ENCODE peak calls at places on chromosomes 12 and 14, in five cellular contexts. Q is NCI-H2171 treated with DMSO at 0.1 percent for 48 hours, N is NCI-H2227 treated with DMSO at 0.1 percent for 48 hours, A is H4, J is HS-5. B is an unnamed sample.
A peak's percentile ranks its signal among the peaks of the same experiment; 100 is the strongest.

GRCh38 chr12:131098178-131098981 is 144.7 kb downstream of the ADGRD1 start:
- DNase-seq in Q (no peak), N (no peak), A (no peak), J (no peak), B (no peak)

GRCh38 chr12:116233669-116234068 is 43.8 kb downstream of the MED13L start:
- DNase-seq in Q (no peak), N (no peak), A (no peak), J (no peak), B (no peak)

GRCh38 chr12:57208946-57209282 is 7.7 kb upstream of the NXPH4 start:
- DNase-seq in Q (no peak), N (no peak), A (no peak), J (no peak), B (no peak)

GRCh38 chr12:52054838-52055741 is 3.8 kb downstream of the NR4A1 start:
- DNase-seq in Q (no peak), N (no peak), A (no peak), J (no peak), B (no peak)

GRCh38 chr14:105084741-105085571 is 19.7 kb upstream of the GPR132 start:
- DNase-seq in Q (no peak), N (no peak), A (no peak), J (no peak), B (no peak)

GRCh38 chr12:75479963-75480461 is 543 bp upstream of the GLIPR1 start:
- DNase-seq in Q (no peak), N (no peak), A (peak; percentile 51), J (no peak), B (peak; percentile 9)

GRCh38 chr12:101925352-101925751 is 48.0 kb downstream of the DRAM1 start:
- DNase-seq in Q (no peak), N (no peak), A (peak; percentile 94), J (peak; percentile 92), B (no peak)

GRCh38 chr14:96997996-96998395 is 200.8 kb downstream of the VRK1 start:
- DNase-seq in Q (no peak), N (no peak), A (no peak), J (no peak), B (no peak)

GRCh38 chr14:21248739-21249411 is 20.4 kb downstream of the HNRNPC start:
- DNase-seq in Q (no peak), N (no peak), A (no peak), J (no peak), B (no peak)

GRCh38 chr14:58298880-58299664 is 717 bp downstream of the ARID4A start:
- DNase-seq in Q (peak; percentile 54), N (no peak), A (no peak), J (no peak), B (peak; percentile 64)

GRCh38 chr12:116450406-116450910 is 108.7 kb upstream of the MAP1LC3B2 start:
- DNase-seq in Q (no peak), N (no peak), A (no peak), J (no peak), B (no peak)

GRCh38 chr14:69768873-69769272 is 1.9 kb downstream of the SRSF5 start:
- DNase-seq in Q (no peak), N (no peak), A (no peak), J (no peak), B (no peak)

GRCh38 chr12:27822076-27822712 is 42.2 kb upstream of the MANSC4 start:
- DNase-seq in Q (no peak), N (no peak), A (peak; percentile 23), J (peak; percentile 88), B (no peak)

GRCh38 chr14:56379956-56380355 is 199.6 kb upstream of the TMEM260 start:
- DNase-seq in Q (peak; percentile 7), N (no peak), A (no peak), J (no peak), B (no peak)

GRCh38 chr12:129550353-129550752 is 353.5 kb downstream of the TMEM132D start:
- DNase-seq in Q (no peak), N (no peak), A (no peak), J (no peak), B (no peak)

GRCh38 chr14:22903742-22904087 is 15.2 kb downstream of the RBM23 start:
- DNase-seq in Q (no peak), N (no peak), A (no peak), J (no peak), B (no peak)

GRCh38 chr14:39376671-39377403 is 55.4 kb downstream of the FBXO33 start:
- DNase-seq in Q (no peak), N (no peak), A (peak; percentile 11), J (peak; percentile 31), B (no peak)

GRCh38 chr14:55851301-55851700 is 266.9 kb upstream of the PELI2 start:
- DNase-seq in Q (no peak), N (no peak), A (no peak), J (no peak), B (no peak)

GRCh38 chr14:89251066-89251465 is 166.0 kb downstream of the FOXN3 start:
- DNase-seq in Q (no peak), N (no peak), A (no peak), J (no peak), B (no peak)

GRCh38 chr14:32473476-32473875 is 144.4 kb downstream of the AKAP6 start:
- DNase-seq in Q (peak; percentile 18), N (no peak), A (peak; percentile 11), J (no peak), B (peak; percentile 89)

GRCh38 chr12:132720606-132721005 is 10.0 kb downstream of the PGAM5 start:
- DNase-seq in Q (no peak), N (no peak), A (no peak), J (no peak), B (no peak)

GRCh38 chr12:3044141-3044630 is 33.0 kb upstream of the TSPAN9 start:
- DNase-seq in Q (no peak), N (no peak), A (no peak), J (no peak), B (no peak)

GRCh38 chr14:103091041-103091882 is 3.3 kb upstream of the EXOC3L4 start:
- DNase-seq in Q (peak; percentile 50), N (no peak), A (peak; percentile 24), J (no peak), B (peak; percentile 72)

GRCh38 chr12:27610380-27610779 is 85.9 kb upstream of the REP15 start:
- DNase-seq in Q (no peak), N (no peak), A (no peak), J (no peak), B (peak; percentile 58)

GRCh38 chr12:121582583-121583333 is 1.9 kb upstream of the KDM2B start:
- DNase-seq in Q (no peak), N (no peak), A (no peak), J (peak; percentile 49), B (peak; percentile 70)

GRCh38 chr14:78950654-78951053 is 780.5 kb downstream of the NRXN3 start:
- DNase-seq in Q (no peak), N (no peak), A (no peak), J (no peak), B (no peak)

GRCh38 chr12:103697912-103698751 is 111.1 kb downstream of the STAB2 start:
- DNase-seq in Q (no peak), N (no peak), A (no peak), J (no peak), B (no peak)

GRCh38 chr12:76883151-76883550 is 4.3 kb upstream of the CSRP2 start:
- DNase-seq in Q (no peak), N (no peak), A (no peak), J (peak; percentile 72), B (peak; percentile 36)

GRCh38 chr12:49451468-49452259 is 84.4 kb downstream of the SPATS2 start:
- DNase-seq in Q (no peak), N (no peak), A (no peak), J (no peak), B (no peak)